ENCODE peak calls at places on chromosomes 11 and 22, in four cellular contexts. H, K, Y and X are unnamed samples.

GRCh38 chr11:79414644-79415317 is 26.0 kb downstream of the TENM4 start:
- DNase-seq in K (no peak), Y (no peak), H (no peak), X (no peak)

GRCh38 chr22:37195921-37196320 is 7.9 kb upstream of the C1QTNF6 start:
- DNase-seq in H (no peak), K (no peak), Y (no peak), X (no peak)

GRCh38 chr11:96027021-96027420 is 103.1 kb upstream of the MTMR2 start:
- DNase-seq in H (no peak), Y (no peak), K (no peak), X (no peak)

GRCh38 chr11:111652184-111652583 is 49.9 kb downstream of the SIK2 start:
- DNase-seq in H (no peak), Y (no peak), K (no peak), X (no peak)

GRCh38 chr11:71371674-71372069 is 76.5 kb downstream of the DHCR7 start:
- DNase-seq in Y (no peak), K (no peak), H (no peak), X (no peak)

GRCh38 chr11:130947889-130948288 is 31.6 kb upstream of the SNX19 start:
- DNase-seq in H (no peak), Y (no peak), K (no peak), X (no peak)

GRCh38 chr11:17766590-17766989 is 32.0 kb downstream of the KCNC1 start:
- DNase-seq in H (peak; percentile 56), Y (no peak), K (no peak), X (no peak)

GRCh38 chr22:24938741-24939341 is 7.7 kb downstream of the LHFPL7 start:
- DNase-seq in H (peak; percentile 27), K (peak; percentile 33), Y (peak; percentile 49), X (peak; percentile 82)

GRCh38 chr11:10855295-10855694 is 2.6 kb downstream of the ZBED5 start:
- DNase-seq in K (no peak), Y (no peak), H (no peak), X (no peak)

GRCh38 chr22:47543447-47543846 is 781.0 kb downstream of the TBC1D22A start:
- DNase-seq in Y (no peak), H (no peak), K (no peak), X (no peak)

GRCh38 chr22:44458044-44459020 is 39.7 kb downstream of the RTL6 start:
- DNase-seq in H (no peak), Y (no peak), K (no peak), X (no peak)

GRCh38 chr11:30346068-30346688 is 23.3 kb downstream of the ARL14EP start:
- DNase-seq in H (no peak), Y (peak; percentile 52), K (peak; percentile 37), X (peak; percentile 35)

GRCh38 chr11:9493492-9493891 is 32.7 kb downstream of the ZNF143 start:
- DNase-seq in K (no peak), H (no peak), Y (no peak), X (no peak)

GRCh38 chr11:68314886-68315580 is 2.6 kb downstream of the LRP5 start:
- DNase-seq in K (peak; percentile 44), H (no peak), Y (peak; percentile 96), X (no peak)

GRCh38 chr22:29979645-29980303 is 96.8 kb downstream of the MTMR3 start:
- DNase-seq in H (no peak), Y (no peak), K (no peak), X (no peak)

GRCh38 chr11:77090373-77091111 is 12.1 kb upstream of the OMP start:
- DNase-seq in H (no peak), K (no peak), Y (no peak), X (no peak)

GRCh38 chr11:114610984-114611944 is 15.7 kb upstream of the NXPE4 start:
- DNase-seq in H (no peak), Y (no peak), K (no peak), X (no peak)

GRCh38 chr11:68120212-68121066 is 749 bp downstream of the CHKA start:
- DNase-seq in K (peak; percentile 71), H (peak; percentile 65), Y (peak; percentile 47), X (peak; percentile 39)

GRCh38 chr22:45199723-45200122 is 36.0 kb downstream of the NUP50 start:
- DNase-seq in K (no peak), H (no peak), Y (no peak), X (no peak)

GRCh38 chr11:113365895-113366294 is 21.7 kb upstream of the ANKK1 start:
- DNase-seq in H (no peak), Y (no peak), K (no peak), X (no peak)

GRCh38 chr22:18978506-18978905 is 42.4 kb upstream of the PRODH start:
- DNase-seq in K (no peak), H (peak; percentile 9), Y (no peak), X (no peak)

GRCh38 chr22:36775589-36775965 is 342 bp downstream of the IFT27 start:
- DNase-seq in Y (no peak), K (no peak), H (no peak), X (peak; percentile 34)

GRCh38 chr11:73240190-73240781 is 22.2 kb downstream of the P2RY2 start:
- DNase-seq in Y (no peak), K (no peak), H (no peak), X (no peak)

GRCh38 chr11:71962428-71963038 is 33.7 kb downstream of the RNF121 start:
- DNase-seq in Y (no peak), H (no peak), K (no peak), X (no peak)

GRCh38 chr11:46285594-46286033 is 8.2 kb downstream of the CREB3L1 start:
- DNase-seq in H (no peak), K (no peak), Y (no peak), X (no peak)

DNA sequence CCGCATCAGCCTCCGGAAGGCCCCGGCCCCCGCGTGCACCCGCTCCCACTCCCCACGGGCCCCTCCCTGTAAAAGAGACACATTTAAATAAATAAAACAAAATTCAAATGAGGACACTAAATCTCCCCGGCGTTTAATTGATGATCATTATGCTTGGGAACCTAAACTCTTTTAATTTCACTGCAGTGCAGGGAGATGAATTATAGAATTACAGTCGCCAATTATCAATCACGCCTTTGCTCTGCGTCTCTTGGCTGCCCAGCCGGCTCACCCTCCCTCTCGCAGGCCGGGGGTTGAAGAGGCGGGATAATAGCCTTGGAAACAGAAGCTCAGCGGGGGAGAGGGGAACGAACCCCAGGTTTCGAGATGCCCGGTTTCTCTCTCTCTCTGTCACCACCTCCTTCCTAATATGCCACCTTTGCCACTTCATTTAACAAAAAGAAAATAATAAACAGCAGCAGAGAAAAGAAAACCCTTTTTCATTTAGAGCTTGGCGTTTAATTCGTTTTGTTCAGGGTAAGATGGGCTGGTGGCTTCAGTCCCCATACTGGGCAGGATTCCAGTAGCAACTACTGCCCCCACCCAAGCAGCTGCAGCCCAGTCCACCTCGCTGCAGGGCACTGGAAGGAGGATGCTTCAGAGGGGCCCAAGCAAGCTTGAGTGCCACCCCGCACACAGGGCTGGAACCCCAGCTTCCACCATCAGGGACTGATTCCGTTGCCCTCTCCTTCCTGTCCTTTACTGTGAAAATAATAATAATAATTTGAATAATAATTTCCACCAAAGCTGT is 271.8 kb downstream of the BUD13 start:
- DNase-seq in K (no peak), H (peak; percentile 49), Y (no peak), X (no peak)
- TF ChIP-seq ELF4 in K (no peak), H (no peak), Y (no peak), X (no peak)

GRCh38 chr11:75560644-75561043 is 1.4 kb upstream of the SERPINH1 start:
- DNase-seq in H (no peak), K (no peak), Y (no peak), X (no peak)

GRCh38 chr11:75562048-75562835 is at the start of gene SERPINH1:
- DNase-seq in Y (peak; percentile 81), H (peak; percentile 78), K (peak; percentile 86), X (peak; percentile 86)

GRCh38 chr11:75562836-75563484 is 907 bp downstream of the SERPINH1 start:
- DNase-seq in K (peak; percentile 60), Y (no peak), H (peak; percentile 83), X (no peak)

GRCh38 chr11:75563501-75563977 is 1.5 kb downstream of the SERPINH1 start:
- DNase-seq in K (no peak), H (no peak), Y (no peak), X (no peak)

GRCh38 chr11:75561426-75562047 is 516 bp upstream of the SERPINH1 start:
- DNase-seq in H (no peak), Y (no peak), K (no peak), X (no peak)
- TF ChIP-seq ELF4 in H (no peak), Y (no peak), K (no peak), X (no peak)

GRCh38 chr11:61795459-61795858 is 2.7 kb downstream of the FEN1 start:
- DNase-seq in K (no peak), Y (no peak), H (no peak), X (no peak)
- TF ChIP-seq ELF4 in K (no peak), Y (no peak), H (no peak), X (no peak)

DNA sequence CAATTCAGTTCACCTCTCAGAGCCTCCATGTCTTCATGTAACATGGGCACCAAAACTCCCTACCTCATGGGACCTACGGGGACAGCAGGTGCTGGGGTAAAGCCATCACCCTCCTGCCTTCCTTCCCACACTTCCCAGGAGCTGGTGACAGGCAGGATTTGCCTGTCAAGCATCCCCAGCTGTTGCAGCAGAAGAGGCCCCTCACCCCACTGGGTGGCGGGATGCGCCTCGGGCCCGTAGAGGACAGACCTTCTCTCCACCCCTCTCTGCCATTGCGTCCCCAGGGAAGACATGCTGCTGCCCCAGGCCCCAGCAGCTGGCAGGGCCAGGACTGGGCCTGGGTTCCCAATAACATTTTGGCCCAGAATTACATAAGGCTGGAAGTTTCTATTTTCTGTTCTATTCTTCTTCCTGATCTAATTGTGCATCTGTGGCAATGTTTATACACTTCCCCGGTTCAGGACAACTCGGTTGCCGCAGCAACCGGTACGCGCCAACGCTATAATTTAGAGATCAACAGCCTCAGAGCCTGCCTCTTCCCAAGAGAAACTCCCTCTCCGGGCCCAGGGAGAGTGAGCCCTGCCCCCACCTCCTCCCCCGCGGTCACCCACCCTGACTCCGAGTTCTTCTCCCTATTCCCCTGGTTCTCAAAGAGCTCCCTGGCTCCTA is 25.4 kb downstream of the KCNJ4 start:
- DNase-seq in Y (no peak), H (no peak), K (no peak), X (no peak)
- TF ChIP-seq ELF4 in Y (no peak), H (no peak), K (no peak), X (no peak)

DNA sequence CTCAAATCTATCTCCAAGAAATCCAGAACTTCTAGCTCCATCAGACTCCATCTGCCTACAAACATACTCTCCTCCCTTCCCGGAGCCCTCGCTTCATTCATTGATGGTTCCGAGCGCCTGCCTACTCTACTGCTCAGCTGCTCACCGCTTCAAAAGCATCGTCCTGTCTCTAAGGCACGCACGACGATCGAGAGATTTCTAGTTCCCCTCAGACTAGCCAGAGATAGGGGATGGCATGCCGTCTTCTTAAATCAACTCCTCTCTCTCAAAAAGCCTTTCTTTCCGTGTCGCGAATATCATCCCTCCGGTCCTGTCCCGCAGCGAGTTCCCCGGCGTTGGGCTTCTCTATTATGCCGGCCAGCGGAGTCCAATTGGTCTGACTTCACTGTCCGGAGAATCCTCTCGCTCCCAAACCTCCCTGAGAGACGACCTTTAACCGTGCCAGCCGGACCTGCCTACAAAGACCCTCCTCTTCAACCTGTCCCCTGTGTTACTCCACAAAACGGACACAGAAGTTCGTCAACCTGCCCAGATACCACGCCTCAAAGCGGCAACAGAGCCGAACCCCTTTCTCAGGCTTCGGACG is 592 bp downstream of the EEF1G start:
- DNase-seq in K (no peak), H (no peak), Y (no peak), X (no peak)
- TF ChIP-seq ELF4 in K (no peak), H (no peak), Y (no peak), X (no peak)